ENCODE peak calls at places on chromosomes 16 and 17, in five cellular contexts. L is iPS-NIHi11; A is KBM-7; M is effector memory CD4-positive, alpha-beta T cell; U is cardiac fibroblast. D is an unnamed sample.

GRCh38 chr16:53945996-53946395 is 242.0 kb downstream of the FTO start:
- DNase-seq in M (no peak), L (peak; percentile 32), A (peak; percentile 87), U (peak; percentile 77), D (no peak)

GRCh38 chr16:19718624-19718965 is 524 bp downstream of the IQCK start:
- DNase-seq in L (no peak), A (no peak), U (no peak), M (no peak), D (no peak)

GRCh38 chr16:77499373-77500285 is 64.8 kb upstream of the ADAMTS18 start:
- DNase-seq in L (peak; percentile 15), M (no peak), U (peak; percentile 80), A (no peak), D (no peak)

GRCh38 chr17:70447588-70447987 is 278.3 kb downstream of the KCNJ2 start:
- DNase-seq in U (no peak), A (no peak), M (no peak), L (no peak), D (no peak)

GRCh38 chr16:73050115-73051099 is 2.5 kb upstream of the ZFHX3 start:
- DNase-seq in A (no peak), U (no peak), L (no peak), M (no peak), D (no peak)

GRCh38 chr17:16342979-16343378 is 10.3 kb downstream of the CENPV start:
- DNase-seq in L (no peak), A (no peak), U (peak; percentile 60), M (no peak), D (no peak)

GRCh38 chr16:17633146-17633966 is 162.6 kb upstream of the XYLT1 start:
- DNase-seq in A (no peak), M (no peak), U (peak; percentile 5), L (no peak), D (no peak)

GRCh38 chr17:10198509-10199249 is at the start of gene GAS7:
- DNase-seq in U (no peak), L (peak; percentile 94), M (peak; percentile 11), A (peak; percentile 76), D (peak; percentile 71)

GRCh38 chr17:20234266-20234665 is 225.1 kb downstream of the SPECC1 start:
- DNase-seq in L (no peak), U (no peak), M (no peak), A (no peak), D (no peak)

GRCh38 chr17:59803377-59803757 is 89.4 kb downstream of the TUBD1 start:
- DNase-seq in L (no peak), M (no peak), U (no peak), A (no peak), D (no peak)